ENCODE peak calls at places on chromosomes 2 and 18, in six cellular contexts. P is chondrocyte; R is GM04504; V is HTR-8/SVneo; D is activated CD4-positive, alpha-beta T cell treated with anti-CD3 and anti-CD28 coated beads, Interleukin-2, amount 50 U/mL, for 24 hours; F is SHP77 treated with DMSO at 0.1 percent for 48 hours. J is an unnamed sample.

GRCh38 chr18:35029770-35030169 is 11.4 kb upstream of the MAPRE2 start:
- DNase-seq in D (no peak), R (no peak), P (no peak), F (no peak), V (no peak), J (no peak)

GRCh38 chr18:80171190-80171872 is 62.3 kb downstream of the ADNP2 start:
- DNase-seq in P (peak; percentile 42), D (peak; percentile 30), V (no peak), R (no peak), F (no peak), J (peak; percentile 15)

GRCh38 chr2:147255812-147256211 is 589.0 kb upstream of the ACVR2A start:
- DNase-seq in F (no peak), P (no peak), R (no peak), V (no peak), D (no peak), J (no peak)

GRCh38 chr2:66541646-66542045 is 106.7 kb downstream of the MEIS1 start:
- DNase-seq in R (no peak), P (no peak), D (no peak), V (no peak), F (no peak), J (no peak)

GRCh38 chr2:221268631-221269030 is 303.5 kb downstream of the EPHA4 start:
- DNase-seq in P (no peak), D (no peak), R (no peak), F (no peak), V (no peak), J (no peak)

GRCh38 chr18:54515149-54515548 is 75.9 kb upstream of the DYNAP start:
- DNase-seq in D (no peak), P (no peak), R (no peak), F (no peak), V (no peak), J (no peak)

GRCh38 chr2:120867290-120868231 is 131.9 kb downstream of the GLI2 start:
- DNase-seq in F (no peak), R (no peak), V (peak; percentile 68), P (peak; percentile 96), D (no peak), J (no peak)

GRCh38 chr2:39133215-39133851 is 12.5 kb upstream of the SOS1 start:
- DNase-seq in D (no peak), V (no peak), F (no peak), P (no peak), R (no peak), J (no peak)

GRCh38 chr2:53460347-53460746 is 307.3 kb upstream of the CHAC2 start:
- DNase-seq in V (no peak), P (no peak), D (no peak), F (peak; percentile 77), R (no peak), J (no peak)

GRCh38 chr2:23387221-23387550 is 2.2 kb downstream of the KLHL29 start:
- DNase-seq in F (no peak), P (no peak), V (no peak), D (no peak), R (no peak), J (no peak)

GRCh38 chr2:96523659-96524481 is 12.7 kb upstream of the ARID5A start:
- DNase-seq in R (peak; percentile 96), P (no peak), F (no peak), D (no peak), V (no peak), J (no peak)

GRCh38 chr2:70753978-70754377 is 14.0 kb downstream of the ADD2 start:
- DNase-seq in D (no peak), V (no peak), R (no peak), P (no peak), F (no peak), J (no peak)

GRCh38 chr2:61620244-61621159 is 82.3 kb upstream of the XPO1 start:
- DNase-seq in F (no peak), V (peak; percentile 67), P (peak; percentile 37), D (no peak), R (peak; percentile 53), J (no peak)

GRCh38 chr2:42927334-42928160 is 135.2 kb upstream of the HAAO start:
- DNase-seq in F (no peak), R (no peak), D (no peak), P (no peak), V (no peak), J (no peak)

GRCh38 chr2:15334650-15335326 is 226.3 kb downstream of the NBAS start:
- DNase-seq in D (no peak), P (no peak), V (peak; percentile 11), F (peak; percentile 85), R (peak; percentile 7), J (no peak)

GRCh38 chr2:12549641-12550040 is 167.1 kb upstream of the TRIB2 start:
- DNase-seq in R (no peak), P (no peak), V (no peak), F (no peak), D (no peak), J (no peak)

GRCh38 chr2:100822587-100823248 is 2.8 kb downstream of the NPAS2 start:
- DNase-seq in V (no peak), P (no peak), R (peak; percentile 36), F (no peak), D (no peak), J (no peak)

GRCh38 chr2:75002007-75002406 is 43.6 kb downstream of the POLE4 start:
- DNase-seq in F (no peak), D (no peak), P (no peak), V (peak; percentile 64), R (no peak), J (no peak)

GRCh38 chr2:41326801-41327200 is 721.0 kb upstream of the PKDCC start:
- DNase-seq in D (no peak), F (no peak), V (no peak), R (no peak), P (no peak), J (no peak)

GRCh38 chr18:79353238-79353637 is 42.5 kb upstream of the NFATC1 start:
- DNase-seq in P (no peak), D (no peak), F (no peak), R (no peak), V (no peak), J (no peak)

GRCh38 chr2:189798312-189799029 is 14.2 kb downstream of the PMS1 start:
- DNase-seq in D (no peak), R (peak; percentile 18), V (peak; percentile 40), P (no peak), F (no peak), J (no peak)

GRCh38 chr18:53152478-53152877 is 812.5 kb downstream of the DCC start:
- DNase-seq in R (no peak), D (no peak), V (no peak), P (no peak), F (no peak), J (no peak)

GRCh38 chr2:171319164-171319810 is 114.5 kb downstream of the METTL8 start:
- DNase-seq in D (peak; percentile 73), R (no peak), P (no peak), V (no peak), F (no peak), J (peak; percentile 39)

GRCh38 chr2:126979604-126980003 is 80.9 kb downstream of the TEX51 start:
- DNase-seq in P (no peak), D (no peak), R (no peak), F (no peak), V (no peak), J (no peak)

GRCh38 chr2:174778479-174778962 is 14.2 kb upstream of the CHRNA1 start:
- DNase-seq in F (no peak), V (peak; percentile 28), D (peak; percentile 57), R (peak; percentile 99), P (no peak), J (peak; percentile 63)

GRCh38 chr18:7815797-7816196 is 248.7 kb downstream of the PTPRM start:
- DNase-seq in V (no peak), P (no peak), D (no peak), R (no peak), F (no peak), J (no peak)

GRCh38 chr2:203777030-203777429 is 70.6 kb downstream of the CD28 start:
- DNase-seq in P (no peak), D (no peak), R (no peak), V (no peak), F (no peak), J (no peak)

GRCh38 chr2:149313512-149313972 is 16.8 kb upstream of the LYPD6 start:
- DNase-seq in D (no peak), V (peak; percentile 62), P (no peak), F (peak; percentile 55), R (no peak), J (no peak)

GRCh38 chr2:196149926-196150325 is 21.5 kb downstream of the STK17B start:
- DNase-seq in D (no peak), V (no peak), R (no peak), P (no peak), F (no peak), J (no peak)

GRCh38 chr2:216693414-216694100 is 1.8 kb downstream of the IGFBP5 start:
- DNase-seq in V (no peak), D (no peak), P (no peak), F (no peak), R (no peak), J (no peak)

GRCh38 chr2:99421469-99421868 is 68.3 kb downstream of the REV1 start:
- DNase-seq in V (no peak), D (no peak), P (no peak), F (no peak), R (no peak), J (no peak)

GRCh38 chr2:105641389-105641811 is 103.3 kb upstream of the NCK2 start:
- DNase-seq in P (no peak), V (no peak), F (no peak), D (no peak), R (no peak), J (no peak)

GRCh38 chr2:88698498-88699233 is 7.2 kb downstream of the RPIA start:
- DNase-seq in R (no peak), F (no peak), P (no peak), D (no peak), V (no peak), J (no peak)

GRCh38 chr2:219448099-219448775 is 13.6 kb downstream of the SPEG start:
- DNase-seq in R (no peak), D (no peak), V (no peak), F (no peak), P (no peak), J (no peak)

GRCh38 chr2:18662689-18663088 is 73.3 kb upstream of the NT5C1B start:
- DNase-seq in V (no peak), P (no peak), F (no peak), D (no peak), R (no peak), J (no peak)

GRCh38 chr2:119671011-119671410 is 8.0 kb upstream of the TMEM177 start:
- DNase-seq in V (no peak), P (no peak), D (no peak), F (no peak), R (no peak), J (no peak)

GRCh38 chr2:240322991-240323390 is 112.5 kb upstream of the GPC1 start:
- DNase-seq in R (no peak), P (no peak), F (no peak), D (no peak), V (no peak), J (no peak)

J was measured in effector CD4-positive, alpha-beta T cell.